ENCODE peak calls at places on chromosomes 11 and 22, in seven cellular contexts. F is trophoblast cell, L is cardiac muscle cell, G is HCT116, K is kidney, H is colonic mucosa, D is neuronal stem cell. P is an unnamed sample.

GRCh38 chr22:37777122-37777687 is 30.5 kb upstream of the GCAT start:
- DNase-seq in F (peak; percentile 99), L (peak; percentile 59), G (peak; percentile 84), K (peak; percentile 93), H (peak; percentile 81), D (no peak), P (peak; percentile 62)

GRCh38 chr11:118287006-118287405 is 17.5 kb upstream of the CD3E start:
- DNase-seq in F (no peak), L (peak; percentile 18), G (no peak), K (no peak), H (no peak), D (no peak), P (peak; percentile 30)

GRCh38 chr11:92180226-92180625 is 44.4 kb upstream of the FAT3 start:
- DNase-seq in F (no peak), L (peak; percentile 1), G (no peak), K (no peak), H (no peak), D (no peak), P (no peak)

GRCh38 chr11:8273281-8273680 is 9.6 kb upstream of the LMO1 start:
- DNase-seq in F (no peak), L (peak; percentile 38), G (no peak), K (no peak), H (no peak), D (no peak), P (no peak)

GRCh38 chr11:94835571-94835970 is 67.4 kb downstream of the AMOTL1 start:
- DNase-seq in F (no peak), L (peak; percentile 43), G (no peak), K (no peak), H (no peak), D (no peak), P (no peak)

GRCh38 chr22:30079952-30080533 is at the start of gene HORMAD2:
- DNase-seq in F (peak; percentile 89), L (peak; percentile 77), G (no peak), K (peak; percentile 86), H (no peak), D (peak; percentile 69), P (peak; percentile 70)

GRCh38 chr11:6895010-6895409 is 2.7 kb upstream of the OR2D2 start:
- DNase-seq in F (no peak), L (no peak), G (no peak), K (no peak), H (no peak), D (no peak), P (no peak)

GRCh38 chr11:14308114-14308896 is 50.7 kb downstream of the RRAS2 start:
- DNase-seq in F (peak; percentile 50), L (peak; percentile 65), G (peak; percentile 12), K (no peak), H (no peak), D (no peak), P (peak; percentile 67)

GRCh38 chr11:47516155-47516554 is 36.8 kb downstream of the CELF1 start:
- DNase-seq in F (no peak), L (no peak), G (no peak), K (no peak), H (no peak), D (no peak), P (no peak)
- H3K4me1 ChIP-seq in F (peaks cover 6% of the 10 kb centered on the region), L (peaks cover 40% of the 10 kb centered on the region), G (peaks cover 58% of the 10 kb centered on the region), K (peaks cover 16% of the 10 kb centered on the region), H (peaks cover 13% of the 10 kb centered on the region), D (peaks cover 2% of the 10 kb centered on the region), P (peaks cover 25% of the 10 kb centered on the region)

GRCh38 chr11:78427615-78428272 is 10.1 kb upstream of the GAB2 start:
- DNase-seq in F (no peak), L (no peak), G (no peak), K (no peak), H (no peak), D (no peak), P (no peak)
- H3K4me1 ChIP-seq in F (peaks cover 17% of the 10 kb centered on the region), L (peaks cover 23% of the 10 kb centered on the region), G (no peaks in the 10 kb centered on the region), K (no peaks in the 10 kb centered on the region), H (peaks cover 11% of the 10 kb centered on the region), D (peaks cover 3% of the 10 kb centered on the region), P (no peaks in the 10 kb centered on the region)

DNA sequence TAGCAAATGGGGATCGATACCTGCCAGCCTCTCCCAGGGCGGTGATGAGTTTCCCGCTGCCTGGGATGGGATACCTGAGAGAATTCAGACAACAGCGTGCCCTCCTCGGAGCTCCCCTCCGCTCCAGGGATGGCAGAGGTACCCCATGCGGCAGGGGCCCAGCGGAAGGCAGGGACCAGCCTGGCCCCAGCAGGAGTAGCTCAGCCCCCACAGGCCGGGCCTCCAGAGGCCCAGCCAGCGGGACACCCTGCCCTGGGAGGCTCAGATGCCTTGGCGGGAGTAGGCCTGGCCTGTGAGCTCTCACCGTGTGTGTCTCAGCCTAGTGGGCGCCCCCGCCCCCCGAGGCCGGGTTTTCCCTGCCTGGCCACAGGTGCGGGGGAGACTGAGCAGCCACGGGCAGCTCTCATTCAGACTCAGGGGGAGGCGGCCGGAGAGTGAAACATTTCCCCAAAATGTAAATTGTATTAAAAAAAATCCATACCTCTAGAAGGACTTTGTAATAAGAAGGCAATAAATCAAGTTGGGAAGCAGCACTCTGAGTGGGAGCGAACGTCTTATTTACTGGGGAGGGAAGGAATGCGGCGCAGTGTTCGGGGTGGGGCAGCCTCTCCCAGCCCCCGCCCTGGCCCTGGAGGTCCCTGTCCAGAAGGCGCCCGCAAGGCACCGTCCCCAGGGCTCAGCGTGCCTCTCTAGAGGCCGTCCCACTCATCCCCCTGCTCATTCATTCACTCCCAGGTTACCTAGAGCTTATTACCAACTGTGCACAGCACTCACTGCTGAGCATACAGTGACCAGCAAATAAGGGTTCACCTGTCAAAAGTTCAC is 888.0 kb downstream of the BRD1 start:
- DNase-seq in F (no peak), L (no peak), G (no peak), K (no peak), H (peak; percentile 10), D (no peak), P (no peak)
- H3K4me1 ChIP-seq in F (no peaks in the 10 kb centered on the region), L (no peaks in the 10 kb centered on the region), G (no peaks in the 10 kb centered on the region), K (no peaks in the 10 kb centered on the region), H (no peaks in the 10 kb centered on the region), D (no peaks in the 10 kb centered on the region), P (no peaks in the 10 kb centered on the region)

GRCh38 chr11:61689164-61689496 is 8.9 kb downstream of the DAGLA start:
- DNase-seq in F (no peak), L (no peak), G (no peak), K (no peak), H (no peak), D (no peak), P (no peak)
- H3K4me1 ChIP-seq in F (no peaks in the 10 kb centered on the region), L (no peaks in the 10 kb centered on the region), G (peaks cover 6% of the 10 kb centered on the region), K (peaks cover 10% of the 10 kb centered on the region), H (peaks cover 22% of the 10 kb centered on the region), D (peaks cover 19% of the 10 kb centered on the region), P (peaks cover 11% of the 10 kb centered on the region)

DNA sequence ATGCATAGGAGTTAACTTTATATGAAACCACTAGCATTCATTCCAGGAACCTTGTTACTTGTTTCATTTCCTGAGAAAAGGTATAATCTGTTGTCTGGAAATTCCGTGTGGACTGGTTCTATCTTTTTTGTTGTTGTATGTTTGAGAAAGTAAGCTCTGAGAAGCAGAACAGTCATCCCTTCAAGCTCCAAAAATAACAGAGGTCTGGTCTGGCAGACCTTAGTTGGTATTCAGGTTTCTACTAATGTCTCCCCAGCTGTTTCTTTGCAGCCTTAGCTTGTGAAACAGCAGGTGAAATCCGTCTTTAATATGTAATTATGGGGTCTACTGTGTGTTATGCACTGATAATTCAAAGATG is 2.4 kb downstream of the RNF121 start:
- DNase-seq in F (no peak), L (no peak), G (no peak), K (no peak), H (no peak), D (no peak), P (no peak)
- H3K4me1 ChIP-seq in F (peaks cover 6% of the 10 kb centered on the region), L (peaks cover 14% of the 10 kb centered on the region), G (peaks cover 23% of the 10 kb centered on the region), K (peaks cover 23% of the 10 kb centered on the region), H (peaks cover 3% of the 10 kb centered on the region), D (peaks cover 6% of the 10 kb centered on the region), P (peaks cover 9% of the 10 kb centered on the region)

DNA sequence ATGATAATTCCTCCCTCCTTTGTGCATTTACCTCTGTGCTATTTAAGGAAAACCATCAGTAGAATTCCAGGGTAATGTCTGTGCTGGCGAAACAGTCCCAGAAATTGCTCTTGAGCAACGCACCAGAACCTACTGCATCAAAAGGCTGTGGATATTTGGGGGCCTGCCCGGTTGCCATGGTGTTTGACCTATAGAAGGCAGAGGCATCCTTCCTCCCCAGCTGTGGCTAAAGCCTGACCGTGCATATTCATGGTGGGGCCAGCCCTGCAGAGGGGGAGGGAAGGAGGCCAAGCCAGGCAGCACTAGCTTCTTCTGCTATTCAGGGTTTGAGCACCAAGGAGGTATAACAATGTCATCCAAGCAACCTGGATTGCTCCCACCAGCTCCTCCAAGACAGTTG is 215.0 kb upstream of the E2F8 start:
- DNase-seq in F (no peak), L (peak; percentile 74), G (no peak), K (no peak), H (no peak), D (no peak), P (no peak)
- H3K4me1 ChIP-seq in F (no peaks in the 10 kb centered on the region), L (peaks cover 2% of the 10 kb centered on the region), G (no peaks in the 10 kb centered on the region), K (no peaks in the 10 kb centered on the region), H (no peaks in the 10 kb centered on the region), D (peaks cover 44% of the 10 kb centered on the region), P (no peaks in the 10 kb centered on the region)